ENCODE peak calls at places on chromosomes 13 and 19, in ten cellular contexts. One of them, this sample, is unnamed. For H3K4me1, the result is how much of the 10 kb centered on the place peaks cover.

GRCh38 chr13:39016789-39017188 is 21.1 kb downstream of the PROSER1 start:
- DNase-seq in esophagus muscularis mucosa: no peak
- DNase-seq in Panc1: no peak
- DNase-seq in stomach: no peak
- DNase-seq in suprapubic skin: no peak
- DNase-seq in breast epithelium: no peak
- DNase-seq in SK-N-SH: peak
- DNase-seq in GM12878: no peak
- DNase-seq in prostate gland: no peak
- DNase-seq in HCT116: peak
- DNase-seq in this sample: peak

GRCh38 chr19:53503126-53503525 is 34.8 kb upstream of the ZNF331 start:
- DNase-seq in GM12878: no peak
- DNase-seq in SK-N-SH: no peak
- DNase-seq in Panc1: no peak
- DNase-seq in suprapubic skin: no peak
- DNase-seq in esophagus muscularis mucosa: no peak
- DNase-seq in prostate gland: no peak
- DNase-seq in HCT116: no peak
- DNase-seq in stomach: no peak
- DNase-seq in breast epithelium: no peak
- DNase-seq in this sample: no peak

GRCh38 chr13:100483836-100484381 is 104.7 kb downstream of the GGACT start:
- DNase-seq in suprapubic skin: no peak
- DNase-seq in prostate gland: no peak
- DNase-seq in esophagus muscularis mucosa: no peak
- DNase-seq in stomach: no peak
- DNase-seq in HCT116: no peak
- DNase-seq in GM12878: no peak
- DNase-seq in breast epithelium: no peak
- DNase-seq in SK-N-SH: no peak
- DNase-seq in Panc1: no peak
- DNase-seq in this sample: no peak

GRCh38 chr19:4877753-4878490 is 10.5 kb upstream of the PLIN3 start:
- DNase-seq in SK-N-SH: peak
- DNase-seq in breast epithelium: no peak
- DNase-seq in prostate gland: peak
- DNase-seq in Panc1: no peak
- DNase-seq in suprapubic skin: no peak
- DNase-seq in HCT116: no peak
- DNase-seq in GM12878: no peak
- DNase-seq in stomach: peak
- DNase-seq in esophagus muscularis mucosa: no peak
- DNase-seq in this sample: peak

GRCh38 chr13:30698488-30699005 is 36.8 kb upstream of the ALOX5AP start:
- DNase-seq in HCT116: no peak
- DNase-seq in suprapubic skin: no peak
- DNase-seq in stomach: no peak
- DNase-seq in prostate gland: no peak
- DNase-seq in esophagus muscularis mucosa: no peak
- DNase-seq in breast epithelium: no peak
- DNase-seq in GM12878: no peak
- DNase-seq in SK-N-SH: no peak
- DNase-seq in Panc1: no peak
- DNase-seq in this sample: no peak

GRCh38 chr19:42928896-42929295 is 8.1 kb downstream of the PSG7 start:
- DNase-seq in breast epithelium: no peak
- DNase-seq in suprapubic skin: peak
- DNase-seq in esophagus muscularis mucosa: peak
- DNase-seq in stomach: no peak
- DNase-seq in GM12878: no peak
- DNase-seq in SK-N-SH: no peak
- DNase-seq in Panc1: no peak
- DNase-seq in prostate gland: no peak
- DNase-seq in HCT116: no peak
- DNase-seq in this sample: no peak

GRCh38 chr13:99419591-99420243 is 81.6 kb upstream of the TM9SF2 start:
- DNase-seq in HCT116: no peak
- DNase-seq in SK-N-SH: no peak
- DNase-seq in breast epithelium: no peak
- DNase-seq in esophagus muscularis mucosa: no peak
- DNase-seq in stomach: peak
- DNase-seq in prostate gland: no peak
- DNase-seq in Panc1: no peak
- DNase-seq in GM12878: no peak
- DNase-seq in suprapubic skin: peak
- DNase-seq in this sample: no peak

GRCh38 chr13:36135876-36136275 is 4.7 kb upstream of the DCLK1 start:
- DNase-seq in HCT116: no peak
- DNase-seq in GM12878: no peak
- DNase-seq in stomach: no peak
- DNase-seq in esophagus muscularis mucosa: no peak
- DNase-seq in prostate gland: no peak
- DNase-seq in suprapubic skin: no peak
- DNase-seq in Panc1: no peak
- DNase-seq in breast epithelium: no peak
- DNase-seq in SK-N-SH: no peak
- DNase-seq in this sample: no peak

GRCh38 chr13:110275931-110276552 is 30.9 kb downstream of the COL4A1 start:
- DNase-seq in suprapubic skin: no peak
- DNase-seq in SK-N-SH: no peak
- DNase-seq in stomach: no peak
- DNase-seq in HCT116: no peak
- DNase-seq in breast epithelium: no peak
- DNase-seq in esophagus muscularis mucosa: peak
- DNase-seq in prostate gland: no peak
- DNase-seq in GM12878: no peak
- DNase-seq in Panc1: no peak
- DNase-seq in this sample: no peak
- TF ChIP-seq POLR2AphosphoS5 in suprapubic skin: no peak
- TF ChIP-seq POLR2AphosphoS5 in SK-N-SH: no peak
- TF ChIP-seq POLR2AphosphoS5 in stomach: no peak
- TF ChIP-seq POLR2AphosphoS5 in HCT116: no peak
- TF ChIP-seq POLR2AphosphoS5 in breast epithelium: no peak
- TF ChIP-seq POLR2AphosphoS5 in esophagus muscularis mucosa: no peak
- TF ChIP-seq POLR2AphosphoS5 in prostate gland: no peak
- TF ChIP-seq POLR2AphosphoS5 in GM12878: no peak
- TF ChIP-seq POLR2AphosphoS5 in Panc1: no peak
- TF ChIP-seq POLR2AphosphoS5 in this sample: no peak

GRCh38 chr13:44307844-44308243 is 65.8 kb upstream of the SERP2 start:
- DNase-seq in HCT116: peak
- DNase-seq in GM12878: no peak
- DNase-seq in breast epithelium: no peak
- DNase-seq in esophagus muscularis mucosa: no peak
- DNase-seq in suprapubic skin: no peak
- DNase-seq in stomach: peak
- DNase-seq in prostate gland: no peak
- DNase-seq in Panc1: no peak
- DNase-seq in SK-N-SH: no peak
- DNase-seq in this sample: no peak

GRCh38 chr13:44308352-44308751 is 65.3 kb upstream of the SERP2 start:
- DNase-seq in HCT116: no peak
- DNase-seq in stomach: no peak
- DNase-seq in GM12878: no peak
- DNase-seq in esophagus muscularis mucosa: no peak
- DNase-seq in Panc1: no peak
- DNase-seq in SK-N-SH: no peak
- DNase-seq in breast epithelium: no peak
- DNase-seq in suprapubic skin: no peak
- DNase-seq in prostate gland: no peak
- DNase-seq in this sample: no peak

GRCh38 chr13:44305845-44306244 is 67.8 kb upstream of the SERP2 start:
- DNase-seq in HCT116: no peak
- DNase-seq in prostate gland: no peak
- DNase-seq in GM12878: no peak
- DNase-seq in breast epithelium: no peak
- DNase-seq in esophagus muscularis mucosa: no peak
- DNase-seq in stomach: peak
- DNase-seq in suprapubic skin: no peak
- DNase-seq in SK-N-SH: no peak
- DNase-seq in Panc1: no peak
- DNase-seq in this sample: no peak

GRCh38 chr13:44306401-44307192 is 67.0 kb upstream of the SERP2 start:
- DNase-seq in HCT116: peak
- DNase-seq in stomach: peak
- DNase-seq in SK-N-SH: no peak
- DNase-seq in Panc1: peak
- DNase-seq in suprapubic skin: no peak
- DNase-seq in breast epithelium: no peak
- DNase-seq in esophagus muscularis mucosa: no peak
- DNase-seq in prostate gland: peak
- DNase-seq in GM12878: no peak
- DNase-seq in this sample: peak

DNA sequence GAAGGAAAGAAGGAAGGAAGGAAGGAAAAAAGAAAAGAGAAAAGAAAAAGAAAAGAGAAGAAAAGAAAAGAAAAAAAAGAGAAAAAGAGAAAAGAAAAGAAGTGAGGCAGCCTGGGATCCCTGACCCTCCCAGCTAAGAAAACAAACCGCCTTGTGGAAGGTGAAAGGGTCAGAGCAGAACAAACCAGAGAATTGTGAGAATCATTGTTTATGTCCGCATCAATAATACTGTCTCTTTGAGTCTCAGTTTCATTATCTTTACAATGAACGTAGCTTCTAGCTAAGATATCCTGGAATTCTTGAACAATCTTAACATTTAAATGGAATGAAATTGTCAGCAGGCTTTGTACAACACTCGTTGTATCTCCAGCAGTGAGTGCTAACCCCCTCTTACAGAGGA is 66.4 kb upstream of the SERP2 start:
- DNase-seq in HCT116: peak
- DNase-seq in SK-N-SH: no peak
- DNase-seq in prostate gland: no peak
- DNase-seq in esophagus muscularis mucosa: no peak
- DNase-seq in GM12878: no peak
- DNase-seq in suprapubic skin: no peak
- DNase-seq in breast epithelium: no peak
- DNase-seq in stomach: no peak
- DNase-seq in Panc1: no peak
- DNase-seq in this sample: no peak
- H3K4me1 ChIP-seq in HCT116: half or more
- H3K4me1 ChIP-seq in SK-N-SH: under half
- H3K4me1 ChIP-seq in prostate gland: under half
- H3K4me1 ChIP-seq in esophagus muscularis mucosa: half or more
- H3K4me1 ChIP-seq in GM12878: under half
- H3K4me1 ChIP-seq in suprapubic skin: half or more
- H3K4me1 ChIP-seq in breast epithelium: under half
- H3K4me1 ChIP-seq in stomach: half or more
- H3K4me1 ChIP-seq in Panc1: under half
- H3K4me1 ChIP-seq in this sample: under half

DNA sequence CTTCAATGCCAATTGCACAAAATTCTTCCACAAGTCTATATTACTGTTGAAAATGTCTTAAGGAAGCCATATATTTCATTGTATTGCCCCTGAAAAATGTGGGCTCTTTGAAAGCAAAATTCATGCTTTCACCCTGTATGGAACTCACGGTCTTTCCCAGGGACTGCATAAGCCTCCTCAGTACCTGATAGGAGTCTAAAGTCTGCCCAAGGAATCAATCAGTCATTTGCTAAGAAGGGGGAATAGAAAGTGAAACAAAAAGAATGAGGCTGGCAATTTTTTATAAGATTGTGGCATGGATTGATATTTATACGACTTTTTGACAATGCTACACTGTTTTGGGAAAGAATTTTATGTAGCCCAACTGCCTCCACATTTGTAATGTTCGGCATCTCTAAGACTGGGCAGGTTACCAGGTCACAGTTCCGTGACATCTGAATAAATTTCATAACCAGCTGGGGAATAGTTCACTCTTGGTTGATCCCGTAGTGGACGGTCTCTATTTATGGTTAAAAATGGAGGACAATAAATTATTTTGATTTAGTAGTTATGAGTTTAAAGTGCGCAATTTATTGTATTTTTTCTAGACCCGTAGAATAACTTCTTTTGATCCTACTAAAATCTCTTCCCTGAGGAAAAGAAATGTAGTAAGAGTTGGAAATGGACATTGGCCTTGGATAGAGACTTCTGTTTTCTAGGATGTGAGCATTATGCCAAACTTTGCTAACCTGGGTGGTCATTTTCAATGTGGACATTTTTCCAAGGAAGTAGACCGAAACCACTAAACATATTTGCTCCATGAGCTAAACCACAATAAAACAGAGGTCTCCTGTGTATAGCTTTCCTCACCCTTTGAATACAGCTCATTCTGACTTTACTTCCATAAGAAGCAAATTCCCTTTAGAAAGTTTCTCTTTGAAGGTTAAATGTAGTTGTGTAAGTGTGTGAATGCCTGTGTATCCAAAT is 1585.3 kb downstream of the EFNB2 start:
- DNase-seq in stomach: no peak
- DNase-seq in prostate gland: no peak
- DNase-seq in SK-N-SH: no peak
- DNase-seq in HCT116: no peak
- DNase-seq in esophagus muscularis mucosa: no peak
- DNase-seq in GM12878: no peak
- DNase-seq in breast epithelium: no peak
- DNase-seq in suprapubic skin: no peak
- DNase-seq in Panc1: no peak
- DNase-seq in this sample: no peak
- H3K4me3 ChIP-seq in stomach: no peak
- H3K4me3 ChIP-seq in prostate gland: no peak
- H3K4me3 ChIP-seq in SK-N-SH: no peak
- H3K4me3 ChIP-seq in HCT116: no peak
- H3K4me3 ChIP-seq in esophagus muscularis mucosa: no peak
- H3K4me3 ChIP-seq in GM12878: no peak
- H3K4me3 ChIP-seq in breast epithelium: no peak
- H3K4me3 ChIP-seq in suprapubic skin: no peak
- H3K4me3 ChIP-seq in Panc1: no peak
- H3K4me3 ChIP-seq in this sample: no peak

GRCh38 chr13:110492299-110493160 is 69.0 kb downstream of the RAB20 start:
- DNase-seq in GM12878: no peak
- DNase-seq in SK-N-SH: no peak
- DNase-seq in Panc1: no peak
- DNase-seq in prostate gland: no peak
- DNase-seq in stomach: no peak
- DNase-seq in esophagus muscularis mucosa: no peak
- DNase-seq in HCT116: no peak
- DNase-seq in suprapubic skin: no peak
- DNase-seq in breast epithelium: no peak
- DNase-seq in this sample: no peak

GRCh38 chr13:110495376-110495775 is 66.1 kb downstream of the RAB20 start:
- DNase-seq in breast epithelium: no peak
- DNase-seq in Panc1: no peak
- DNase-seq in suprapubic skin: no peak
- DNase-seq in esophagus muscularis mucosa: no peak
- DNase-seq in prostate gland: no peak
- DNase-seq in GM12878: no peak
- DNase-seq in HCT116: no peak
- DNase-seq in SK-N-SH: no peak
- DNase-seq in stomach: no peak
- DNase-seq in this sample: no peak

GRCh38 chr13:110493161-110493593 is 68.3 kb downstream of the RAB20 start:
- DNase-seq in esophagus muscularis mucosa: no peak
- DNase-seq in HCT116: no peak
- DNase-seq in prostate gland: no peak
- DNase-seq in SK-N-SH: no peak
- DNase-seq in GM12878: no peak
- DNase-seq in Panc1: no peak
- DNase-seq in stomach: no peak
- DNase-seq in breast epithelium: no peak
- DNase-seq in suprapubic skin: no peak
- DNase-seq in this sample: no peak

GRCh38 chr13:110491869-110492268 is 69.7 kb downstream of the RAB20 start:
- DNase-seq in Panc1: no peak
- DNase-seq in stomach: no peak
- DNase-seq in prostate gland: no peak
- DNase-seq in suprapubic skin: no peak
- DNase-seq in SK-N-SH: no peak
- DNase-seq in breast epithelium: no peak
- DNase-seq in GM12878: no peak
- DNase-seq in esophagus muscularis mucosa: no peak
- DNase-seq in HCT116: no peak
- DNase-seq in this sample: no peak

DNA sequence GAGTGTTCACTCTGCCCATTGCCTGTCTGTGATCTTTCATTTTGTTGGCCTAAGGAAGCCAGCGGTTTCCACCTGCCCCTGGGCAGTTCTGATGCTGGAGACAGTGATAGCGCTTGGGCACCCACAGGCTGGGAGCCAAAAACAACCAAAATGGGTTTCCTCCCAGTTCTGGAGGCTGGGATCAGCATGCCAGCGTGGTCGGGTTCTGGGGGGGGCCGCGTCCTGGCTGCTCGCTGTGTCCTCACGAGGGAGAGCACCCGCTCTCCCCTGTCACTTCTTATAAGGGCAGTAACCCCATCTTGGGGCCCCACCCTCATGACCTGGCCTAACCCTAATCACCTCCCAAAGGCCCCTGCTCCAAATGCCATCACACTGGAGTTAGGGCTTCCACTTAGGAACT is 67.9 kb downstream of the RAB20 start:
- DNase-seq in Panc1: no peak
- DNase-seq in esophagus muscularis mucosa: no peak
- DNase-seq in GM12878: no peak
- DNase-seq in stomach: no peak
- DNase-seq in suprapubic skin: no peak
- DNase-seq in SK-N-SH: no peak
- DNase-seq in HCT116: no peak
- DNase-seq in breast epithelium: no peak
- DNase-seq in prostate gland: no peak
- DNase-seq in this sample: no peak
- TF ChIP-seq POLR2AphosphoS5 in Panc1: no peak
- TF ChIP-seq POLR2AphosphoS5 in esophagus muscularis mucosa: no peak
- TF ChIP-seq POLR2AphosphoS5 in GM12878: no peak
- TF ChIP-seq POLR2AphosphoS5 in stomach: no peak
- TF ChIP-seq POLR2AphosphoS5 in suprapubic skin: no peak
- TF ChIP-seq POLR2AphosphoS5 in SK-N-SH: no peak
- TF ChIP-seq POLR2AphosphoS5 in HCT116: no peak
- TF ChIP-seq POLR2AphosphoS5 in breast epithelium: no peak
- TF ChIP-seq POLR2AphosphoS5 in prostate gland: no peak
- TF ChIP-seq POLR2AphosphoS5 in this sample: no peak